ENCODE peak calls at places on chromosomes 6 and 20, in six cellular contexts. One of them, this sample, is unnamed.

GRCh38 chr6:10082385-10082784 is 332.5 kb downstream of the TFAP2A start:
- DNase-seq in breast epithelium: no peak
- DNase-seq in astrocyte of the cerebellum: no peak
- DNase-seq in fibroblast of pulmonary artery: no peak
- DNase-seq in progenitor cell of endocrine pancreas: no peak
- DNase-seq in endothelial cell of umbilical vein: no peak
- DNase-seq in this sample: no peak

GRCh38 chr6:38168126-38168525 is 348.6 kb downstream of the ZFAND3 start:
- DNase-seq in breast epithelium: no peak
- DNase-seq in astrocyte of the cerebellum: no peak
- DNase-seq in fibroblast of pulmonary artery: no peak
- DNase-seq in progenitor cell of endocrine pancreas: no peak
- DNase-seq in endothelial cell of umbilical vein: no peak
- DNase-seq in this sample: no peak

GRCh38 chr6:30719356-30719755 is 796 bp upstream of the TUBB start:
- DNase-seq in breast epithelium: no peak
- DNase-seq in astrocyte of the cerebellum: no peak
- DNase-seq in fibroblast of pulmonary artery: no peak
- DNase-seq in progenitor cell of endocrine pancreas: no peak
- DNase-seq in endothelial cell of umbilical vein: no peak
- DNase-seq in this sample: no peak

GRCh38 chr20:48051810-48052491 is 266.7 kb upstream of the SULF2 start:
- DNase-seq in breast epithelium: no peak
- DNase-seq in astrocyte of the cerebellum: peak
- DNase-seq in fibroblast of pulmonary artery: peak
- DNase-seq in progenitor cell of endocrine pancreas: no peak
- DNase-seq in endothelial cell of umbilical vein: peak
- DNase-seq in this sample: no peak

GRCh38 chr6:41740366-41741162 is 5.2 kb upstream of the TFEB start:
- DNase-seq in breast epithelium: no peak
- DNase-seq in astrocyte of the cerebellum: no peak
- DNase-seq in fibroblast of pulmonary artery: no peak
- DNase-seq in progenitor cell of endocrine pancreas: no peak
- DNase-seq in endothelial cell of umbilical vein: no peak
- DNase-seq in this sample: no peak

GRCh38 chr20:15831201-15831600 is 742.0 kb downstream of the KIF16B start:
- DNase-seq in breast epithelium: no peak
- DNase-seq in astrocyte of the cerebellum: no peak
- DNase-seq in fibroblast of pulmonary artery: no peak
- DNase-seq in progenitor cell of endocrine pancreas: no peak
- DNase-seq in endothelial cell of umbilical vein: no peak
- DNase-seq in this sample: no peak

GRCh38 chr20:24149881-24150307 is 161.3 kb upstream of the GGTLC1 start:
- DNase-seq in breast epithelium: no peak
- DNase-seq in astrocyte of the cerebellum: no peak
- DNase-seq in fibroblast of pulmonary artery: no peak
- DNase-seq in progenitor cell of endocrine pancreas: peak
- DNase-seq in endothelial cell of umbilical vein: no peak
- DNase-seq in this sample: no peak

GRCh38 chr20:25220810-25221591 is 25.5 kb downstream of the ENTPD6 start:
- DNase-seq in breast epithelium: no peak
- DNase-seq in astrocyte of the cerebellum: no peak
- DNase-seq in fibroblast of pulmonary artery: no peak
- DNase-seq in progenitor cell of endocrine pancreas: no peak
- DNase-seq in endothelial cell of umbilical vein: no peak
- DNase-seq in this sample: no peak

GRCh38 chr20:50186987-50187402 is 3.6 kb upstream of the CEBPB start:
- DNase-seq in breast epithelium: no peak
- DNase-seq in astrocyte of the cerebellum: no peak
- DNase-seq in fibroblast of pulmonary artery: no peak
- DNase-seq in progenitor cell of endocrine pancreas: no peak
- DNase-seq in endothelial cell of umbilical vein: no peak
- DNase-seq in this sample: no peak

GRCh38 chr6:35181933-35182612 is 31.7 kb upstream of the SCUBE3 start:
- DNase-seq in breast epithelium: peak
- DNase-seq in astrocyte of the cerebellum: peak
- DNase-seq in fibroblast of pulmonary artery: peak
- DNase-seq in progenitor cell of endocrine pancreas: no peak
- DNase-seq in endothelial cell of umbilical vein: peak
- DNase-seq in this sample: no peak

GRCh38 chr6:23154159-23154558 is 584.8 kb downstream of the HDGFL1 start:
- DNase-seq in breast epithelium: no peak
- DNase-seq in astrocyte of the cerebellum: no peak
- DNase-seq in fibroblast of pulmonary artery: no peak
- DNase-seq in progenitor cell of endocrine pancreas: no peak
- DNase-seq in endothelial cell of umbilical vein: no peak
- DNase-seq in this sample: no peak

GRCh38 chr20:54744097-54744496 is 268.7 kb downstream of the DOK5 start:
- DNase-seq in breast epithelium: no peak
- DNase-seq in astrocyte of the cerebellum: no peak
- DNase-seq in fibroblast of pulmonary artery: no peak
- DNase-seq in progenitor cell of endocrine pancreas: no peak
- DNase-seq in endothelial cell of umbilical vein: no peak
- DNase-seq in this sample: no peak

GRCh38 chr20:54742193-54742592 is 266.8 kb downstream of the DOK5 start:
- DNase-seq in breast epithelium: no peak
- DNase-seq in astrocyte of the cerebellum: no peak
- DNase-seq in fibroblast of pulmonary artery: no peak
- DNase-seq in progenitor cell of endocrine pancreas: no peak
- DNase-seq in endothelial cell of umbilical vein: no peak
- DNase-seq in this sample: no peak

GRCh38 chr20:54745780-54746179 is 270.4 kb downstream of the DOK5 start:
- DNase-seq in breast epithelium: no peak
- DNase-seq in astrocyte of the cerebellum: no peak
- DNase-seq in fibroblast of pulmonary artery: no peak
- DNase-seq in progenitor cell of endocrine pancreas: no peak
- DNase-seq in endothelial cell of umbilical vein: no peak
- DNase-seq in this sample: no peak

DNA sequence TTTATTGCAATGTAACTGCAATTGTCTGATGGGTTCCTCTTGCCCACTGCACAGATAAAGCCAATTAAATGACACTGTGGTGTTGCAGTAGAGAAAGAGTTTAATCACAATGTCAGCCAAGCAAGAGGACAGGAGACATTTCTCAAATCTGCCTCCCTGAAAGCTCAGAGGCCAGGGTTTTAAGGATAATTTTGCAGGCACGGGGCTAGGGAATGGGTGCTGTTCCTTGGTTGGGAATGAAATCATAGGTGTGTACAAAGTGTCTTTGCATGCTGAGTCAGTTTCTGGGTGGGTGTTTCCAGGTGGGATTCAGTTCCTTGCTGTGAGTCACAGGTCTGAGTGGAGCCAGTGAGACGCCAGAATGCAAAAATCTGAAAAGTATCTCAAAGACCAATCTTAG is 271.4 kb downstream of the DOK5 start:
- DNase-seq in breast epithelium: no peak
- DNase-seq in astrocyte of the cerebellum: no peak
- DNase-seq in fibroblast of pulmonary artery: no peak
- DNase-seq in progenitor cell of endocrine pancreas: no peak
- DNase-seq in endothelial cell of umbilical vein: no peak
- DNase-seq in this sample: no peak
- TF ChIP-seq CTCF in breast epithelium: no peak
- TF ChIP-seq CTCF in astrocyte of the cerebellum: no peak
- TF ChIP-seq CTCF in fibroblast of pulmonary artery: no peak
- TF ChIP-seq CTCF in progenitor cell of endocrine pancreas: no peak
- TF ChIP-seq CTCF in endothelial cell of umbilical vein: no peak
- TF ChIP-seq CTCF in this sample: no peak

DNA sequence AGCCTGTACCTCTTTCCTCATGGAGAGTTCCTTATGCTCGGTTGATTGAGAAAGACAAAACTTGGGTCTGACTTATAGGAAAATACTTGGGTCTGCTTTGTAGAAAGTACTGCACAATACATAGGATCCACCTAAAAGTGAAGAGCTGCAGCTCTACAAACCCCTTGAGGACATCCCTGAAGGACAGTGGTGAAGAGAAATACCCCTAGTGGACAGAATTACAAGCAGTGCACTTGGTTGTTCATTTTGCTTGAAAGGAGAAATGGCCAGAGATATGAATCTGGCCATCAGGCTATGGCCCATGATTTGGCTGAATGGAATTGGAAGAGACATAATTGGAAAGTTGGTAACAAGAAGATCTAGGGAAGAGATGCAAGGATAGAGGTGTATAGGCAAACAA is 8.3 kb downstream of the CD24 start:
- DNase-seq in breast epithelium: no peak
- DNase-seq in astrocyte of the cerebellum: no peak
- DNase-seq in fibroblast of pulmonary artery: no peak
- DNase-seq in progenitor cell of endocrine pancreas: no peak
- DNase-seq in endothelial cell of umbilical vein: no peak
- DNase-seq in this sample: no peak
- TF ChIP-seq CTCF in breast epithelium: no peak
- TF ChIP-seq CTCF in astrocyte of the cerebellum: no peak
- TF ChIP-seq CTCF in fibroblast of pulmonary artery: no peak
- TF ChIP-seq CTCF in progenitor cell of endocrine pancreas: no peak
- TF ChIP-seq CTCF in endothelial cell of umbilical vein: no peak
- TF ChIP-seq CTCF in this sample: no peak

GRCh38 chr20:61118429-61119224 is 133.4 kb upstream of the CDH4 start:
- DNase-seq in breast epithelium: no peak
- DNase-seq in astrocyte of the cerebellum: no peak
- DNase-seq in fibroblast of pulmonary artery: no peak
- DNase-seq in progenitor cell of endocrine pancreas: no peak
- DNase-seq in endothelial cell of umbilical vein: no peak
- DNase-seq in this sample: no peak

GRCh38 chr20:61119263-61119662 is 132.8 kb upstream of the CDH4 start:
- DNase-seq in breast epithelium: no peak
- DNase-seq in astrocyte of the cerebellum: no peak
- DNase-seq in fibroblast of pulmonary artery: no peak
- DNase-seq in progenitor cell of endocrine pancreas: no peak
- DNase-seq in endothelial cell of umbilical vein: no peak
- DNase-seq in this sample: no peak

GRCh38 chr20:61123286-61123685 is 128.8 kb upstream of the CDH4 start:
- DNase-seq in breast epithelium: no peak
- DNase-seq in astrocyte of the cerebellum: no peak
- DNase-seq in fibroblast of pulmonary artery: no peak
- DNase-seq in progenitor cell of endocrine pancreas: no peak
- DNase-seq in endothelial cell of umbilical vein: no peak
- DNase-seq in this sample: no peak

GRCh38 chr20:61121661-61122060 is 130.4 kb upstream of the CDH4 start:
- DNase-seq in breast epithelium: no peak
- DNase-seq in astrocyte of the cerebellum: no peak
- DNase-seq in fibroblast of pulmonary artery: no peak
- DNase-seq in progenitor cell of endocrine pancreas: no peak
- DNase-seq in endothelial cell of umbilical vein: no peak
- DNase-seq in this sample: no peak

DNA sequence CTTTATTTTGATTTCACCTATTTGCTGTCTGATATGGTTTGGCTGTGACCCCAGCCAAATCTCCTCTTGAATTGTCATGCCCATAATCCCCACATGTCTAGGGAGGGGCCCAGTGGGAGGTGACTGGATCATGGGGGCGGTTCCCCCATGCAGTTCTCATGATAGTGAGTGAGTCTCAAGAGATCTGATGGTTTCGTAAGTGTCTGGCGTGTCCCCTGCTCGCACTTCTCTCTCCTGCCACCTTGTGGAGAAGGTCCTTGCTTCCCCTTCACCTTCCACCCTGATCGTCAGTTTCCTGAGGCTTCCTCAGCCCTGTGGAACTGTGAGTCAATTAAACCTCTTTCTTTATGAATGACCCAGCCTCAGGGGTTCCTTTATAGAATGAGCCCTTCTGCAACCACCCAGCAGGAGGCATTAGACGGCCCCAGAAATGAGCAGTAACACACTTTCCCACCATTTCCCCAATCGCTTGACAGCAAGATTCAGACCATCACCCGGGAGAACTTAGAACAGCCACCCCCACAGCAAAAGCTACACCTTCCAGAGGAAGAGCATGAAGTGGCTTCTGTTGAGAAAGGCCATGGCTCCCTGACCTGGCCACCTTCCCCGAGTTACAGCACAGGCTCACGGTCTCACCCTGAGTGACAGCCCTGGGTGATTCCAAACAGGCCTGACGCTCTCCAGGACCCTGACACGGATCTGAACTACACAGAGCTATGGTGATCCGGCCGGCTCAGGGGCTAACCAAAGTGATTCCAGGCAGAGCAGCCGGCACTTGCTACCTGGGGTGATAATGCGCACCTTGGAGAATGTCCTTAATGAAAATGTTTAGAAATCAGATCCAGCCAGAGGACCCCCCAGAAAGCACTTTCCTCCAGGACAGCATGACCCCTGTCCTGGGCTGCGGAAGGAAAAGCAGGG is 131.2 kb upstream of the CDH4 start:
- DNase-seq in breast epithelium: no peak
- DNase-seq in astrocyte of the cerebellum: peak
- DNase-seq in fibroblast of pulmonary artery: peak
- DNase-seq in progenitor cell of endocrine pancreas: no peak
- DNase-seq in endothelial cell of umbilical vein: no peak
- DNase-seq in this sample: no peak
- TF ChIP-seq CTCF in breast epithelium: peak
- TF ChIP-seq CTCF in astrocyte of the cerebellum: peak
- TF ChIP-seq CTCF in fibroblast of pulmonary artery: peak
- TF ChIP-seq CTCF in progenitor cell of endocrine pancreas: peak
- TF ChIP-seq CTCF in endothelial cell of umbilical vein: no peak
- TF ChIP-seq CTCF in this sample: peak

GRCh38 chr20:3629893-3630292 is 33.3 kb downstream of the GFRA4 start:
- DNase-seq in breast epithelium: no peak
- DNase-seq in astrocyte of the cerebellum: no peak
- DNase-seq in fibroblast of pulmonary artery: no peak
- DNase-seq in progenitor cell of endocrine pancreas: no peak
- DNase-seq in endothelial cell of umbilical vein: no peak
- DNase-seq in this sample: no peak

GRCh38 chr20:3633913-3634478 is 29.2 kb downstream of the GFRA4 start:
- DNase-seq in breast epithelium: no peak
- DNase-seq in astrocyte of the cerebellum: no peak
- DNase-seq in fibroblast of pulmonary artery: no peak
- DNase-seq in progenitor cell of endocrine pancreas: no peak
- DNase-seq in endothelial cell of umbilical vein: no peak
- DNase-seq in this sample: no peak

GRCh38 chr20:3630429-3630828 is 32.8 kb downstream of the GFRA4 start:
- DNase-seq in breast epithelium: no peak
- DNase-seq in astrocyte of the cerebellum: no peak
- DNase-seq in fibroblast of pulmonary artery: no peak
- DNase-seq in progenitor cell of endocrine pancreas: no peak
- DNase-seq in endothelial cell of umbilical vein: no peak
- DNase-seq in this sample: no peak

GRCh38 chr20:3631534-3631933 is 31.7 kb downstream of the GFRA4 start:
- DNase-seq in breast epithelium: no peak
- DNase-seq in astrocyte of the cerebellum: no peak
- DNase-seq in fibroblast of pulmonary artery: no peak
- DNase-seq in progenitor cell of endocrine pancreas: no peak
- DNase-seq in endothelial cell of umbilical vein: no peak
- DNase-seq in this sample: no peak

DNA sequence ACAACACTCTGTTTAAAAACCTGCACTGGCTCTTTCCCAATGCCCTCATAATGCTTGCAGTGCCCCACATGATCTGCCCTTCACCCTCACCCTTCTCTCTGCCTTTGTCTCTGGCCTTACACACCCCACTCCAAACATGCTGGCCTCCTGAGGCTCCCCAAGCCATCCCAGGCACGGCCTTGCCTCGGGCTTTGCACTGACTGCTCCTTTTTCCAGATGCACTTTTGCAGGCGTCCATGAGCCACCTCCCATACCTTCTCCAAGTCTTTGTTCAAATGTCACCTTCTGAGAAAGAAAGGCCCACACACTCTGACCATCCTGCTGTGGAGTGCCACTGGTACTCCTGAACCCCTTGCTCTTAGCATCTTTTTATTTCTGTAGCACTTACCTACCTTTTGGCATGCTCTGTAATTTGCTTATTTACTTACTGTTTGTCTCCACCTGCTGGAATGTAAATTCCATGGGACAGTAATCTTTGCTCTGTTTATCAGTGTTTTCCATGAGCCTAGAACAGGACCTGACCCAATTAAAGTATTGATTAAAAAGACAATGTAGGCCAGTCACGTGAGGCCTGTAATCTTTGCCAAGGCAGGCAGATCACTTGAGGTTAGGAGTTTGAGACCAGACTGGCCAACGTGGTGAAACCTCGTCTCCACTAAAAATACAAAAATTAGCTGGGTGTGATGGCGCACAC is 30.7 kb downstream of the GFRA4 start:
- DNase-seq in breast epithelium: no peak
- DNase-seq in astrocyte of the cerebellum: no peak
- DNase-seq in fibroblast of pulmonary artery: no peak
- DNase-seq in progenitor cell of endocrine pancreas: no peak
- DNase-seq in endothelial cell of umbilical vein: no peak
- DNase-seq in this sample: no peak
- TF ChIP-seq CTCF in breast epithelium: no peak
- TF ChIP-seq CTCF in astrocyte of the cerebellum: no peak
- TF ChIP-seq CTCF in fibroblast of pulmonary artery: no peak
- TF ChIP-seq CTCF in progenitor cell of endocrine pancreas: no peak
- TF ChIP-seq CTCF in endothelial cell of umbilical vein: no peak
- TF ChIP-seq CTCF in this sample: no peak

This sample was measured in natural killer cell.